ENCODE peak calls at places on chromosomes 3 and 15, in seven cellular contexts. One of them, this sample, is unnamed.

GRCh38 chr15:100994597-100995446 is 75.7 kb downstream of the LRRK1 start:
- DNase-seq in SK-N-SH: no peak
- DNase-seq in GM12878: no peak
- DNase-seq in H1: no peak
- DNase-seq in K562: no peak
- DNase-seq in HCT116: no peak
- DNase-seq in HepG2: no peak
- DNase-seq in this sample: no peak

GRCh38 chr3:78163379-78163778 is 1123.5 kb downstream of the ROBO2 start:
- DNase-seq in SK-N-SH: no peak
- DNase-seq in GM12878: no peak
- DNase-seq in H1: no peak
- DNase-seq in K562: no peak
- DNase-seq in HCT116: no peak
- DNase-seq in HepG2: no peak
- DNase-seq in this sample: no peak

GRCh38 chr3:43144811-43145490 is 39.1 kb upstream of the POMGNT2 start:
- DNase-seq in SK-N-SH: no peak
- DNase-seq in GM12878: no peak
- DNase-seq in H1: no peak
- DNase-seq in K562: no peak
- DNase-seq in HCT116: no peak
- DNase-seq in HepG2: no peak
- DNase-seq in this sample: no peak

GRCh38 chr3:155701882-155702465 is 42.9 kb downstream of the PLCH1 start:
- DNase-seq in SK-N-SH: peak
- DNase-seq in GM12878: no peak
- DNase-seq in H1: no peak
- DNase-seq in K562: peak
- DNase-seq in HCT116: peak
- DNase-seq in HepG2: peak
- DNase-seq in this sample: peak

GRCh38 chr3:146277953-146278631 is 27.2 kb upstream of the PLSCR4 start:
- DNase-seq in SK-N-SH: no peak
- DNase-seq in GM12878: no peak
- DNase-seq in H1: no peak
- DNase-seq in K562: no peak
- DNase-seq in HCT116: no peak
- DNase-seq in HepG2: peak
- DNase-seq in this sample: peak

GRCh38 chr3:148727242-148727641 is 29.5 kb downstream of the AGTR1 start:
- DNase-seq in SK-N-SH: peak
- DNase-seq in GM12878: no peak
- DNase-seq in H1: no peak
- DNase-seq in K562: no peak
- DNase-seq in HCT116: peak
- DNase-seq in HepG2: peak
- DNase-seq in this sample: peak

GRCh38 chr3:98329392-98330124 is 24.1 kb upstream of the OR5K4 start:
- DNase-seq in SK-N-SH: peak
- DNase-seq in GM12878: peak
- DNase-seq in H1: no peak
- DNase-seq in K562: peak
- DNase-seq in HCT116: peak
- DNase-seq in HepG2: peak
- DNase-seq in this sample: no peak

GRCh38 chr15:77617507-77618285 is 15.0 kb downstream of the LINGO1 start:
- DNase-seq in SK-N-SH: no peak
- DNase-seq in GM12878: no peak
- DNase-seq in H1: no peak
- DNase-seq in K562: peak
- DNase-seq in HCT116: peak
- DNase-seq in HepG2: peak
- DNase-seq in this sample: peak

GRCh38 chr3:99700637-99701268 is 62.4 kb downstream of the COL8A1 start:
- DNase-seq in SK-N-SH: no peak
- DNase-seq in GM12878: no peak
- DNase-seq in H1: no peak
- DNase-seq in K562: no peak
- DNase-seq in HCT116: no peak
- DNase-seq in HepG2: peak
- DNase-seq in this sample: no peak

GRCh38 chr3:80750637-80751036 is 982.8 kb upstream of the ROBO1 start:
- DNase-seq in SK-N-SH: no peak
- DNase-seq in GM12878: no peak
- DNase-seq in H1: no peak
- DNase-seq in K562: no peak
- DNase-seq in HCT116: no peak
- DNase-seq in HepG2: no peak
- DNase-seq in this sample: no peak

GRCh38 chr3:57015912-57016311 is 44.6 kb upstream of the SPATA12 start:
- DNase-seq in SK-N-SH: no peak
- DNase-seq in GM12878: no peak
- DNase-seq in H1: no peak
- DNase-seq in K562: no peak
- DNase-seq in HCT116: no peak
- DNase-seq in HepG2: no peak
- DNase-seq in this sample: no peak

GRCh38 chr3:109548192-109548938 is 211.0 kb upstream of the DPPA4 start:
- DNase-seq in SK-N-SH: no peak
- DNase-seq in GM12878: no peak
- DNase-seq in H1: no peak
- DNase-seq in K562: no peak
- DNase-seq in HCT116: no peak
- DNase-seq in HepG2: no peak
- DNase-seq in this sample: no peak

GRCh38 chr3:32246079-32246675 is 7.7 kb downstream of the CMTM8 start:
- DNase-seq in SK-N-SH: no peak
- DNase-seq in GM12878: no peak
- DNase-seq in H1: no peak
- DNase-seq in K562: no peak
- DNase-seq in HCT116: no peak
- DNase-seq in HepG2: no peak
- DNase-seq in this sample: no peak

GRCh38 chr15:89367485-89368451 is 33.1 kb upstream of the POLG start:
- DNase-seq in SK-N-SH: peak
- DNase-seq in GM12878: no peak
- DNase-seq in H1: no peak
- DNase-seq in K562: peak
- DNase-seq in HCT116: no peak
- DNase-seq in HepG2: no peak
- DNase-seq in this sample: no peak

GRCh38 chr3:186166491-186167288 is 57.8 kb upstream of the ETV5 start:
- DNase-seq in SK-N-SH: no peak
- DNase-seq in GM12878: no peak
- DNase-seq in H1: no peak
- DNase-seq in K562: no peak
- DNase-seq in HCT116: no peak
- DNase-seq in HepG2: no peak
- DNase-seq in this sample: no peak

GRCh38 chr3:151175952-151176351 is 27.1 kb downstream of the GPR171 start:
- DNase-seq in SK-N-SH: no peak
- DNase-seq in GM12878: no peak
- DNase-seq in H1: no peak
- DNase-seq in K562: no peak
- DNase-seq in HCT116: no peak
- DNase-seq in HepG2: peak
- DNase-seq in this sample: no peak

GRCh38 chr3:188223936-188224335 is 70.0 kb downstream of the LPP start:
- DNase-seq in SK-N-SH: no peak
- DNase-seq in GM12878: no peak
- DNase-seq in H1: no peak
- DNase-seq in K562: no peak
- DNase-seq in HCT116: no peak
- DNase-seq in HepG2: no peak
- DNase-seq in this sample: no peak

GRCh38 chr15:69452702-69453513 is at the start of gene RPLP1:
- DNase-seq in SK-N-SH: peak
- DNase-seq in GM12878: peak
- DNase-seq in H1: peak
- DNase-seq in K562: peak
- DNase-seq in HCT116: peak
- DNase-seq in HepG2: no peak
- DNase-seq in this sample: peak

GRCh38 chr15:41879321-41879845 is 14.5 kb downstream of the SPTBN5 start:
- DNase-seq in SK-N-SH: no peak
- DNase-seq in GM12878: no peak
- DNase-seq in H1: no peak
- DNase-seq in K562: no peak
- DNase-seq in HCT116: no peak
- DNase-seq in HepG2: no peak
- DNase-seq in this sample: no peak

GRCh38 chr3:124963755-124964154 is 29.2 kb upstream of the MUC13 start:
- DNase-seq in SK-N-SH: no peak
- DNase-seq in GM12878: no peak
- DNase-seq in H1: no peak
- DNase-seq in K562: no peak
- DNase-seq in HCT116: no peak
- DNase-seq in HepG2: peak
- DNase-seq in this sample: no peak

GRCh38 chr15:48472756-48473155 is 141.5 kb downstream of the DUT start:
- DNase-seq in SK-N-SH: no peak
- DNase-seq in GM12878: no peak
- DNase-seq in H1: no peak
- DNase-seq in K562: no peak
- DNase-seq in HCT116: no peak
- DNase-seq in HepG2: no peak
- DNase-seq in this sample: no peak

GRCh38 chr15:80160570-80161156 is 7.9 kb downstream of the FAH start:
- DNase-seq in SK-N-SH: no peak
- DNase-seq in GM12878: peak
- DNase-seq in H1: no peak
- DNase-seq in K562: no peak
- DNase-seq in HCT116: no peak
- DNase-seq in HepG2: peak
- DNase-seq in this sample: no peak

GRCh38 chr3:134334231-134334900 is 39.9 kb downstream of the AMOTL2 start:
- DNase-seq in SK-N-SH: no peak
- DNase-seq in GM12878: no peak
- DNase-seq in H1: no peak
- DNase-seq in K562: no peak
- DNase-seq in HCT116: no peak
- DNase-seq in HepG2: no peak
- DNase-seq in this sample: no peak
- TF ChIP-seq JUND in SK-N-SH: no peak
- TF ChIP-seq JUND in GM12878: no peak
- TF ChIP-seq JUND in H1: no peak
- TF ChIP-seq JUND in K562: no peak
- TF ChIP-seq JUND in HCT116: no peak
- TF ChIP-seq JUND in HepG2: no peak
- TF ChIP-seq JUND in this sample: no peak

DNA sequence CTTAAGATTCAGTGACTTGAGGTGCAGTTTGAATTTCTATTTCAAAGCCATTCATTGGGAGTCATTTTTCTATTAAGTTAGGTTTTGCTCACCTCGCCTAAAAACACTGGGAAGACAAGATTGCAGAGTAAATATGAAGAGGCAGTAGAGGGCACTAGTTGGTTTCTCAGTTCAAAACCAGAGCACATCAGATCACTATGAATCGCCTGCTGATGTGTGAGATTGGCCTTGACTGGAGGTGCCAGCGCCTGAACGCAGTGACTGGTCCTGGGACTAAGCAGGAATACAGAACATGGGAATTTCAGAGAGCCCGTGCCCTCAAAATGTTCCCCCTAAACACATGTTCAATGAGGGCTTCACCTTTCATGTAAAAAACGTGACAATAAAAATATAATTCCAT is 229.0 kb downstream of the ITPR1 start:
- DNase-seq in SK-N-SH: peak
- DNase-seq in GM12878: no peak
- DNase-seq in H1: no peak
- DNase-seq in K562: peak
- DNase-seq in HCT116: peak
- DNase-seq in HepG2: peak
- DNase-seq in this sample: peak
- TF ChIP-seq JUND in SK-N-SH: no peak
- TF ChIP-seq JUND in GM12878: no peak
- TF ChIP-seq JUND in H1: no peak
- TF ChIP-seq JUND in K562: peak
- TF ChIP-seq JUND in HCT116: no peak
- TF ChIP-seq JUND in HepG2: no peak
- TF ChIP-seq JUND in this sample: no peak

GRCh38 chr3:31157028-31157694 is 262.7 kb upstream of the GADL1 start:
- DNase-seq in SK-N-SH: no peak
- DNase-seq in GM12878: no peak
- DNase-seq in H1: no peak
- DNase-seq in K562: no peak
- DNase-seq in HCT116: no peak
- DNase-seq in HepG2: no peak
- DNase-seq in this sample: no peak
- TF ChIP-seq JUND in SK-N-SH: no peak
- TF ChIP-seq JUND in GM12878: no peak
- TF ChIP-seq JUND in H1: no peak
- TF ChIP-seq JUND in K562: no peak
- TF ChIP-seq JUND in HCT116: no peak
- TF ChIP-seq JUND in HepG2: no peak
- TF ChIP-seq JUND in this sample: no peak

DNA sequence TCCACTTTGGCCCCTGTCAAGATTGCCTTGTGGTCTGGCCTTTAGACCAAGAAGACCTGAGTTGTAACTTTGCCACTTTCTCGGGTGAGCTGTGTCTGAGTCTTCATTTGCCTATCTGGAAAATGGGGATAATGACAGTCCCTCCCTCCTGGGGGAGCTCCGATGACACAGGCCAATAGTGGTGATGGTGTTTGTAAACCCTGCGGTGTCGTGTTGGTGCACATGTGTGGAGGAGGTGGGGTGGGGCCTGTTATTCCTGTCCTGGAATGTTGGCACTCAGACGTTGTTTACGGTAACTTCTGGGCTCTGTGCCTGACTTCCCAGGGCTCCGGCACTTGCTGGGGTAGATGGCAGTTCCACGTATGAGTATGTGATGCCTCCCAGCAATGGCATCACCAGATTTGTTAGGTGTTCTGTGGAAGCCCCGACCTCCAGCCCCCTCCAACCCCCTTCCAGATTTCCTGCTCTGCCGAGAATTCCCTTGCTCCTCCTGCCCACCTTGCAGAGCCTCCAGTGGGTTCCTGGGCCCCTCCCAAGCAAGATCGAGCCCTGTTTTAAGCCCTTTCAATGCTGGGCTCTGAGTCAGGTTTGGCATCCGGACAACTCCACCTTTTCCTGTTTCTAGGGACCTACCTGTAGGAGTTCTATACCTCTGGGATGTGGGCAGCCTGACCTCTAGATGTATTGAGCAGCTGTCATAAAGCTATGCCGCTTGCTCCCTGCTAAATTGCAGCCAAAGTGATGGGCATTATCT is 31.4 kb downstream of the HRH1 start:
- DNase-seq in SK-N-SH: no peak
- DNase-seq in GM12878: no peak
- DNase-seq in H1: no peak
- DNase-seq in K562: no peak
- DNase-seq in HCT116: peak
- DNase-seq in HepG2: no peak
- DNase-seq in this sample: peak
- TF ChIP-seq JUND in SK-N-SH: peak
- TF ChIP-seq JUND in GM12878: no peak
- TF ChIP-seq JUND in H1: no peak
- TF ChIP-seq JUND in K562: no peak
- TF ChIP-seq JUND in HCT116: peak
- TF ChIP-seq JUND in HepG2: no peak
- TF ChIP-seq JUND in this sample: no peak

GRCh38 chr3:128854382-128854939 is 25.0 kb upstream of the ACAD9 start:
- DNase-seq in SK-N-SH: no peak
- DNase-seq in GM12878: no peak
- DNase-seq in H1: no peak
- DNase-seq in K562: no peak
- DNase-seq in HCT116: no peak
- DNase-seq in HepG2: no peak
- DNase-seq in this sample: no peak
- TF ChIP-seq JUND in SK-N-SH: no peak
- TF ChIP-seq JUND in GM12878: no peak
- TF ChIP-seq JUND in H1: no peak
- TF ChIP-seq JUND in K562: no peak
- TF ChIP-seq JUND in HCT116: no peak
- TF ChIP-seq JUND in HepG2: no peak
- TF ChIP-seq JUND in this sample: no peak

This sample was measured in T47D.